ENCODE peak calls at places on chromosome 2, in nine cellular contexts. T is breast epithelium, Q is K562, P is stomach, D is GM12878, J is transverse colon, G is endothelial cell of umbilical vein, S is sigmoid colon, B is H1. H is an unnamed sample.

GRCh38 chr2:206324869-206325268 is 50.4 kb downstream of the ZDBF2 start:
- DNase-seq in T (no peak), G (no peak), P (no peak), J (no peak), B (no peak), D (no peak), Q (no peak), S (no peak), H (no peak)

GRCh38 chr2:241035818-241036396 is 37.5 kb downstream of the SNED1 start:
- DNase-seq in Q (no peak), T (peak; percentile 19), B (no peak), G (no peak), P (no peak), D (no peak), J (no peak), S (no peak), H (peak; percentile 53)

GRCh38 chr2:241110607-241111442 is 8.7 kb upstream of the MTERF4 start:
- DNase-seq in J (no peak), S (peak; percentile 33), G (no peak), T (no peak), B (no peak), D (no peak), Q (no peak), P (no peak), H (peak; percentile 56)

GRCh38 chr2:72835403-72835802 is 9.6 kb upstream of the EXOC6B start:
- DNase-seq in S (no peak), Q (no peak), T (no peak), P (no peak), G (no peak), B (no peak), D (no peak), J (no peak), H (no peak)

GRCh38 chr2:72367530-72368225 is 220.0 kb upstream of the CYP26B1 start:
- DNase-seq in D (no peak), J (peak; percentile 11), S (no peak), G (peak; percentile 15), Q (no peak), B (no peak), T (peak; percentile 78), P (peak; percentile 74), H (no peak)

GRCh38 chr2:24768601-24769000 is 24.6 kb downstream of the PTRHD1 start:
- DNase-seq in Q (no peak), B (no peak), J (no peak), S (no peak), G (no peak), T (no peak), D (no peak), P (no peak), H (no peak)

GRCh38 chr2:43508209-43508608 is 87.6 kb downstream of the THADA start:
- DNase-seq in B (no peak), Q (no peak), P (no peak), G (no peak), J (no peak), T (no peak), S (no peak), D (no peak), H (no peak)

GRCh38 chr2:170052151-170052550 is 125.8 kb upstream of the MYO3B start:
- DNase-seq in J (no peak), Q (no peak), D (no peak), T (no peak), S (no peak), P (no peak), B (no peak), G (peak; percentile 71), H (no peak)

DNA sequence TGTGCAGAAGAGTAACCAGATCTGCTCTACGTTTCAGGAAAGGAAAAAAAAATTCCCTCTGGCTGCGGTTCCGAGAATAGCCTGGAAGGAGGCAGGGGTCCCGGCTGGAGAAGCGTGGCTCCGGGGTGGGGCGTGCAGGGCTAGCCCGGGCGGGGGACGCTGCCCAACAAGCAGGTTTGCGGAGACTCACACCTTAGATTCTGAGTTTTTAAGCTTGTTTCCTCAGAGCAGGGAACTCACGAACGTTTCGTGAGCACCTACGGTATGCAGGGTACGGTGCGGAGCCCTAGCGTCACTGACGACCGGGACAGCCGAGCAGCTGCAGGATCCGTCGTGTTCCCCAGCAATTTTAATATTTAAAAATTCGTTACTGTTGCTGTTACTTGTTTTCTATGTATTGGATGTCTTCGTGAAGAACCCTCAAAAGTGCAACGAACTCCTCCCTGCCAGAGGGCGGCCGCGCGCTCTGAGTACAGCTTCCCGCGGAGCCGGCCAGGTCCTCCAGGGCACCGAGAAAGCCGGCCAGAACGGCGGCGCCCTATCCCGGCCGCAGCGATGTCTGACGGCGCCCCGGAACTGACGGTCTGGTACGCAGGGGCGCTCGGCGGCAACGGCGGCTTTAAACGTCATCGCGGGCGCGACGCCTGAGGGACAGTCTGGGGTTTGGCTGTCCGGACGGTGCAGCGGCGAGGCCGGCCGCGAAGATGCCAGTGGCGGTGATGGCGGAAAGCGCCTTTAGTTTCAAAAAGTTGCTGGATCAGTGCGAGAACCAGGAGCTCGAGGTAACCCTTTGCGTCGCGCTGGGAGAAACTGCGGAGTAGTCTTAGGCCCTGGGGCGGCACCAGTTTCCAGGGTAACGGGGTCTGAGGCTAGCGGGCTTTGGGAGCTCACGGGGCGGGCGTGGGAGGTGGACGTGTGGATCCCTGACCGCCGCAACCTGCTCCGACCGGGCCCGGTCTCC is at the start of gene COPS8:
- DNase-seq in P (peak; percentile 96), J (peak; percentile 96), T (peak; percentile 92), S (peak; percentile 97), G (peak; percentile 94), B (peak; percentile 68), Q (peak; percentile 85), D (peak; percentile 55), H (peak; percentile 90)
- TF ChIP-seq POLR2A in P (no peak), J (peak; percentile 96), T (peak; percentile 82), S (peak; percentile 96), G (peak; percentile 83), B (peak; percentile 96), Q (peak; percentile 87), D (peak; percentile 95), H (peak; percentile 94)

GRCh38 chr2:98908909-98909308 is 27.1 kb downstream of the CRACDL start:
- DNase-seq in B (no peak), J (no peak), D (no peak), Q (no peak), S (no peak), G (no peak), T (no peak), P (peak; percentile 11), H (no peak)

GRCh38 chr2:98907966-98908905 is 27.8 kb downstream of the CRACDL start:
- DNase-seq in J (no peak), P (peak; percentile 46), B (no peak), T (no peak), S (peak; percentile 8), Q (no peak), G (no peak), D (no peak), H (no peak)

GRCh38 chr2:98910349-98911125 is 25.5 kb downstream of the CRACDL start:
- DNase-seq in G (no peak), P (peak; percentile 20), T (no peak), S (peak; percentile 48), B (no peak), Q (no peak), D (no peak), J (no peak), H (no peak)

GRCh38 chr2:98911126-98911375 is 25.0 kb downstream of the CRACDL start:
- DNase-seq in J (no peak), B (no peak), Q (no peak), T (no peak), S (no peak), P (no peak), D (no peak), G (no peak), H (no peak)

DNA sequence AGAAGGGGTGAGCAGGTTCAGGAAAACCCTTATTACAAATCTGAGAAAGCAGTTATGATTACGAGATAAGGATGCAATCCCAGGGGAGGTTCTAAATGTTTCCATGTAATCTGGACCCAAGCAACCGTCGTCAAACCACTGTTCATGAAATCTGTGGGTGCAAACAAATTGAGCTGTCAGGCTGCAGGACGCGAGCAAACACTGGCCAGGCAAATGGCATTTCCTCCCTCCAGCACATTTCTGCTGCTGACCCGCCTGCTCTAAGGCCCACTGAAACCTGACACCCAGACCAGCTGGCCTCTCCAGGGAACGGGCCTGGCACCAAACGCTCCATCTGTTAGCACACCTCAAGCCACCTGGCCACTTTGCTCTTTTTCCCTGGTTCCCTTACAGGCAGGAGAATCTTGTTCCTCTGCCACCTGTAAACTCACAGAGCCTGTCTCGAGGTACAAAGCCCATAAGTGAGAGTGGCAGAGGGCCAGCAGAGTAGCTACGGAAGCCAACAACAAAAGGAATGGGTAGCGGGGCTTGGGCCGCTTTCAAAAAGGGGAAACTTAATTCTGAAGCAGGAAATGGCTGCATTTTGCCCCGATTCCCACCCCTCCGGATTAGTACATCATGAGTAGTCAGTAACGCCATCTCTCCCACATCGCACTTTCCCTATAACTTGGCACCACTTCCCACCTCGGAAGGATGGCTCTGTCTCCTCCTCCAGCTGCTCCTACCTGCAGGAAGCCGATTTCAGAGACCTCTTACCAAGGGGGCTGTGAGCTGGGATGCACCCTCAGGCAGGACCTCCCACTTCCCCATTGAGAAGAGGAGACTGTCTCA is 26.4 kb downstream of the CRACDL start:
- DNase-seq in J (peak; percentile 19), P (peak; percentile 94), Q (no peak), S (no peak), T (peak; percentile 73), B (peak; percentile 38), D (no peak), G (peak; percentile 91), H (no peak)
- TF ChIP-seq POLR2AphosphoS5 in J (no peak), P (peak; percentile 88), Q (no peak), S (no peak), T (no peak), B (no peak), D (no peak), G (peak; percentile 18), H (no peak)

GRCh38 chr2:33929467-33929866 is 330.4 kb upstream of the FAM98A start:
- DNase-seq in D (peak; percentile 33), P (no peak), G (no peak), B (no peak), J (no peak), T (no peak), S (no peak), Q (no peak), H (no peak)
- TF ChIP-seq POLR2A in D (no peak), P (no peak), G (no peak), B (no peak), J (no peak), T (no peak), S (no peak), Q (no peak), H (no peak)

GRCh38 chr2:68800517-68800916 is 65.9 kb downstream of the ARHGAP25 start:
- DNase-seq in G (no peak), Q (no peak), D (no peak), P (no peak), J (no peak), B (no peak), T (no peak), S (no peak), H (no peak)

GRCh38 chr2:68796306-68796905 is 61.8 kb downstream of the ARHGAP25 start:
- DNase-seq in B (no peak), P (no peak), D (no peak), T (no peak), G (peak; percentile 35), J (no peak), S (no peak), Q (no peak), H (no peak)

GRCh38 chr2:68799138-68799537 is 64.5 kb downstream of the ARHGAP25 start:
- DNase-seq in Q (no peak), T (no peak), D (no peak), G (no peak), S (no peak), J (no peak), P (no peak), B (no peak), H (no peak)

GRCh38 chr2:68798574-68798973 is 64.0 kb downstream of the ARHGAP25 start:
- DNase-seq in Q (no peak), D (no peak), T (no peak), J (no peak), G (no peak), B (no peak), P (no peak), S (no peak), H (no peak)

GRCh38 chr2:68799615-68800400 is 65.2 kb downstream of the ARHGAP25 start:
- DNase-seq in T (peak; percentile 56), B (no peak), D (no peak), J (no peak), Q (peak; percentile 11), G (no peak), S (no peak), P (no peak), H (no peak)
- TF ChIP-seq POLR2AphosphoS5 in T (no peak), B (no peak), D (no peak), J (no peak), Q (no peak), G (no peak), S (no peak), P (no peak), H (no peak)

H was measured in GM12892.